ENCODE peak calls at places on chromosomes 16 and 17, in six cellular contexts. E is A549, Y is WTC11, F is endothelial cell of umbilical vein, L is K562, B is HepG2. O is an unnamed sample.

GRCh38 chr17:42456223-42457106 is 2.2 kb upstream of the ATP6V0A1 start:
- DNase-seq in E (no peak), Y (no peak), F (peak), L (peak), B (no peak), O (no peak)

GRCh38 chr16:57984443-57985203 is 13.7 kb upstream of the CNGB1 start:
- DNase-seq in E (peak), Y (peak), F (peak), L (peak), B (peak), O (peak)

GRCh38 chr17:64343071-64343774 is 47.4 kb downstream of the PECAM1 start:
- DNase-seq in E (no peak), Y (no peak), F (no peak), L (no peak), B (no peak), O (no peak)

GRCh38 chr16:88297178-88297720 is 85.5 kb upstream of the ZNF469 start:
- DNase-seq in E (no peak), Y (no peak), F (no peak), L (no peak), B (no peak), O (no peak)

GRCh38 chr17:38454528-38454927 is 26.3 kb downstream of the ARHGAP23 start:
- DNase-seq in E (peak), Y (no peak), F (peak), L (no peak), B (no peak), O (no peak)

GRCh38 chr16:74192281-74192680 is 104.3 kb upstream of the PSMD7 start:
- DNase-seq in E (no peak), Y (no peak), F (no peak), L (no peak), B (no peak), O (no peak)

GRCh38 chr16:87560428-87561199 is 41.7 kb upstream of the JPH3 start:
- DNase-seq in E (peak), Y (peak), F (no peak), L (peak), B (no peak), O (peak)

GRCh38 chr16:53768593-53768992 is 64.6 kb downstream of the FTO start:
- DNase-seq in E (peak), Y (no peak), F (no peak), L (no peak), B (no peak), O (no peak)

GRCh38 chr17:76982408-76983074 is 114.3 kb downstream of the MGAT5B start:
- DNase-seq in E (no peak), Y (no peak), F (no peak), L (no peak), B (no peak), O (no peak)

GRCh38 chr17:76612977-76613851 is 27.6 kb upstream of the ST6GALNAC2 start:
- DNase-seq in E (no peak), Y (peak), F (no peak), L (peak), B (peak), O (peak)

GRCh38 chr16:65202461-65202860 is 80.6 kb upstream of the CDH11 start:
- DNase-seq in E (no peak), Y (no peak), F (no peak), L (no peak), B (no peak), O (no peak)

GRCh38 chr17:22511431-22511830 is 819.1 kb downstream of the KCNJ18 start:
- DNase-seq in E (no peak), Y (no peak), F (no peak), L (no peak), B (no peak), O (no peak)

GRCh38 chr16:88628512-88628974 is 9.8 kb upstream of the IL17C start:
- DNase-seq in E (no peak), Y (peak), F (peak), L (peak), B (peak), O (peak)

GRCh38 chr16:50267151-50267631 is 840 bp downstream of the ADCY7 start:
- DNase-seq in E (no peak), Y (no peak), F (no peak), L (no peak), B (no peak), O (no peak)

GRCh38 chr17:66307257-66307656 is 4.8 kb downstream of the PRKCA start:
- DNase-seq in E (no peak), Y (no peak), F (no peak), L (no peak), B (no peak), O (no peak)

GRCh38 chr16:2148714-2149629 is 547 bp downstream of the RAB26 start:
- DNase-seq in E (peak), Y (no peak), F (no peak), L (peak), B (no peak), O (peak)

GRCh38 chr17:21756856-21757619 is 64.7 kb downstream of the KCNJ18 start:
- DNase-seq in E (no peak), Y (no peak), F (no peak), L (no peak), B (no peak), O (no peak)

DNA sequence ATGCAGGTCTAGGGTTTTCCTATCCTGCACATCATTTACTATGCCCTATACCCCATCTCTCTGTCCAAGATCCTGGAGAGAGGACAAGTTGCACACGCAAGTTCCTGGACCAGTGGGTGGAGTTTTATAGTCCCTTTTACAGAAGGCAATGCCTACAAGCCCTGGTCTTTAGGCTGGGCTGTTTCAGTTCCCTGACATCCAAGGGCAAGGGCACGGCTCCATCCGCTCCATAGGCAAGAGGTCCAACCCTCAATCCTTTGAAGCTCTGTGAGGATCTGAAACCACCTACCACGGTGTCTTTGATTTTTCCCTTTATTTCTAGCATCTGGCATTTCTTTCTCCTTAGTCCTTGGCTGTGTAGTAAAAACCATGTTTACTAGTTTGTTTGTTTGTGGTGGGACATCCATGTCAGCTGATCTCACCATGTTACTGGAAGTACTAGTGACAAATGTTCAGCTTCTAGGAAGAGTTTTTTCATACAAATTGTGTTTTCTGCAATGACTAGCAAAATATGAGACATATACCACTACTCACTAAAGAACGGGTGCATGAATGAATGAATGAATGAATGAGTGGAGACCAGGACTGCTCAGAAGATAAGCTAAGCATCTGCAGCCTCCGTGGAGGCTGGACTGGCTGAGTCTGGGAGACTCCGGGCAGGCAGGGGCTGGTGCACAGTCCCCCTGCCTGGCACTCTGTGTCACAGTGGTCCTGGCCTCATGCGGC is 359.4 kb downstream of the SLC39A11 start:
- DNase-seq in E (no peak), Y (no peak), F (no peak), L (no peak), B (no peak), O (no peak)
- TF ChIP-seq JUN in E (no peak), Y (no peak), F (no peak), L (no peak), B (no peak), O (no peak)

DNA sequence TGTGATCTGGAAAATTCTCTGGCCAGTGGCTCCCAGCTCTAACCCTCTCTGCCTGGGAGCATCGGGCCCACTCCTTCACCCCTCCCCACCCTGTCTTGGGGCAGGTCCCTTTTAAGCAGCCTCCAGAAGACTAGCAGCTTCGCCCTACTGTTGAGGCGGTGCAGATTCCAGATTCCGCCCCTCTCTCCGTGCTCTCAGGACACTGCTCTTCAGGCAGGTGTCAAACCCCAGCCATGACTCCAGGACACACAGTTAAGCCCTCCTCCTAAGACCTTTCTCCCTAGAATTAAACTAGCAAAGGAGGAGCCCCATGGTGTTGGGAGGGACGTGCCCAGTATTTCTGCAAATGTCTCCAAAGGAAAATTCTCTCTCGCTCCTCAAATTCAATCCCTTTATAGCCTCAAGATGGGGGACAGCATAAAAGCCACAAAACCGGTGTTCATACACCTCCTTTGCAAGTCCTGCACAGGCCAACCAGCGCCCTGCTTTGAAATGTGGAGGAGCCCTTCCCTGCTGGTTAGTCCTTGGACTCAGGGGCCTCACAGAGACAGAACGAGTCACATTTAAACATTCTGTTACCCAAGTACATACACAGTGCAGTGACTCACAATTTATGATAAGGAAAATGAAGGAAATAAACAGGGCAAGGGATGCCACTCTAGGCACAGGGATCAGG is 7.2 kb downstream of the LPO start:
- DNase-seq in E (no peak), Y (no peak), F (no peak), L (no peak), B (peak), O (no peak)
- TF ChIP-seq JUN in E (no peak), Y (no peak), F (no peak), L (no peak), B (no peak), O (no peak)

DNA sequence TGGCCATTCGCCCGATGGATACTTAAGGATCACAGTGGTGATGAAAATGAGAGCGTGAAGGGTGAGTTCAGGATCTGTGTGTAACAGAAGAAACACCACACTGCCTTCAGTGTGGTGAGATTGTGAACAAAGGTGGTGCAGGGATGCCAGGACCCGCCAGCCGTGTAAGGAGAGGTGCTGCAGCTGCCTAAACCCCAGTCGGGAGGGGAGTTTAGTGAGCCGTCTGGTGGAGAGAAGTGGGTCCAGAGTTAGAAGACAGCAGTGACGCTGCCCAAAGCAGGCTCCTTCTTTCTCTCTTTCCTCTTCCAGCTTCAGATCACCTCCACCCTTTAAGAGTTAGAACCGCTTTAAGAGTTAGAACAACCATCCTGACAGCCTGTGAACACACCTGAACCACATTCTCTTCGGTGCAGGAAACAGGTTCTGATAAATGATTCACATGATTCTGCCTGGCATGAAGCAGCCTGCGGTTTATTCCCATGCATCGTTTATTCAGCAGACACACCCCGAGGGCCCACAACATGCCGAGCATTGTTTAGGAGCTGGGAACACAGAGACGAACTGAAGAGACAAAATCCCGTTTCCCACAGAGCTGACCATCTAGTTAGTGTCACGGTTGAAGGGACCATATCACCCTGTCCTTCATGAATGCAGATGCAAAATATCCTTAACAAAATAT is 84.0 kb upstream of the DNAH17 start:
- DNase-seq in E (peak), Y (no peak), F (no peak), L (no peak), B (no peak), O (no peak)
- TF ChIP-seq JUN in E (no peak), Y (no peak), F (no peak), L (no peak), B (no peak), O (no peak)

GRCh38 chr17:15479697-15480096 is 12.3 kb upstream of the CDRT4 start:
- DNase-seq in E (no peak), Y (no peak), F (peak), L (no peak), B (peak), O (no peak)
- TF ChIP-seq JUN in E (no peak), Y (no peak), F (no peak), L (no peak), B (no peak), O (no peak)

DNA sequence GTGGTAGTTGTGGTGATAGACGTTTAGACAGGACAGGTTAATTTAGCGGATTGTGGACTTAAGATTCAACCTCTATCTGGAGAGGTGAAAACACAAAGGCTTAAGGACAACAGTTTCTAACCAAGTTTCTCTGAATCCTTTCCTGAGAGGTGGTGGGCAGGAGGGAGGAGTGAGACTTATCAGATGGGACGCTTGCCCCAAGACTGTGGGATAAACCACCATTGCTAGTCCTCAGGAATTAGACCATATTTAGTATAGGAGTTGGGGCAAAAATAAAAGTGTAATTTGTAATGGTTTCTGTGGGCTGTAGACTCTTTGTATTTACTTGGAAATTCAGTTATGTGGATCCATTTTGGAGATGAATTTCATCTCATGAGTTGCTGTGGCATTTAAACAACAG is 6.6 kb downstream of the PDP2 start:
- DNase-seq in E (no peak), Y (no peak), F (peak), L (no peak), B (no peak), O (no peak)
- TF ChIP-seq JUN in E (no peak), Y (no peak), F (no peak), L (no peak), B (no peak), O (no peak)

GRCh38 chr17:67401598-67402504 is 24.8 kb downstream of the PITPNC1 start:
- DNase-seq in E (no peak), Y (no peak), F (no peak), L (no peak), B (no peak), O (no peak)

GRCh38 chr17:67400193-67400592 is 23.1 kb downstream of the PITPNC1 start:
- DNase-seq in E (no peak), Y (no peak), F (peak), L (no peak), B (no peak), O (no peak)

GRCh38 chr17:67399676-67400075 is 22.6 kb downstream of the PITPNC1 start:
- DNase-seq in E (no peak), Y (no peak), F (no peak), L (no peak), B (no peak), O (no peak)

GRCh38 chr17:67403065-67403464 is 26.0 kb downstream of the PITPNC1 start:
- DNase-seq in E (no peak), Y (no peak), F (no peak), L (no peak), B (no peak), O (no peak)

GRCh38 chr17:67401106-67401505 is 24.0 kb downstream of the PITPNC1 start:
- DNase-seq in E (no peak), Y (no peak), F (no peak), L (no peak), B (no peak), O (no peak)
- TF ChIP-seq JUN in E (no peak), Y (no peak), F (no peak), L (no peak), B (no peak), O (no peak)

GRCh38 chr16:84341533-84342295 is 26.6 kb upstream of the ATP2C2 start:
- DNase-seq in E (no peak), Y (no peak), F (no peak), L (no peak), B (no peak), O (no peak)

GRCh38 chr16:84339316-84339715 is 29.0 kb upstream of the ATP2C2 start:
- DNase-seq in E (no peak), Y (no peak), F (no peak), L (no peak), B (no peak), O (no peak)

GRCh38 chr16:84344781-84345180 is 23.6 kb upstream of the ATP2C2 start:
- DNase-seq in E (no peak), Y (no peak), F (no peak), L (no peak), B (no peak), O (no peak)

GRCh38 chr16:84339766-84340165 is 28.6 kb upstream of the ATP2C2 start:
- DNase-seq in E (no peak), Y (no peak), F (no peak), L (no peak), B (no peak), O (no peak)

GRCh38 chr16:84340305-84341040 is 27.9 kb upstream of the ATP2C2 start:
- DNase-seq in E (peak), Y (no peak), F (no peak), L (no peak), B (no peak), O (no peak)
- TF ChIP-seq JUN in E (no peak), Y (no peak), F (no peak), L (no peak), B (no peak), O (no peak)

GRCh38 chr16:61074324-61074723 is 961.9 kb downstream of the CDH8 start:
- DNase-seq in E (no peak), Y (no peak), F (no peak), L (no peak), B (no peak), O (no peak)
- TF ChIP-seq JUN in E (no peak), Y (no peak), F (no peak), L (no peak), B (no peak), O (no peak)

GRCh38 chr17:80878876-80879722 is 112.5 kb upstream of the CHMP6 start:
- DNase-seq in E (no peak), Y (peak), F (no peak), L (no peak), B (no peak), O (no peak)

GRCh38 chr17:80877829-80878303 is 113.8 kb upstream of the CHMP6 start:
- DNase-seq in E (no peak), Y (no peak), F (no peak), L (no peak), B (no peak), O (no peak)

GRCh38 chr17:80874866-80875445 is 116.7 kb upstream of the CHMP6 start:
- DNase-seq in E (no peak), Y (peak), F (no peak), L (no peak), B (no peak), O (no peak)

GRCh38 chr17:80879723-80880649 is 111.7 kb upstream of the CHMP6 start:
- DNase-seq in E (no peak), Y (no peak), F (no peak), L (no peak), B (no peak), O (no peak)

DNA sequence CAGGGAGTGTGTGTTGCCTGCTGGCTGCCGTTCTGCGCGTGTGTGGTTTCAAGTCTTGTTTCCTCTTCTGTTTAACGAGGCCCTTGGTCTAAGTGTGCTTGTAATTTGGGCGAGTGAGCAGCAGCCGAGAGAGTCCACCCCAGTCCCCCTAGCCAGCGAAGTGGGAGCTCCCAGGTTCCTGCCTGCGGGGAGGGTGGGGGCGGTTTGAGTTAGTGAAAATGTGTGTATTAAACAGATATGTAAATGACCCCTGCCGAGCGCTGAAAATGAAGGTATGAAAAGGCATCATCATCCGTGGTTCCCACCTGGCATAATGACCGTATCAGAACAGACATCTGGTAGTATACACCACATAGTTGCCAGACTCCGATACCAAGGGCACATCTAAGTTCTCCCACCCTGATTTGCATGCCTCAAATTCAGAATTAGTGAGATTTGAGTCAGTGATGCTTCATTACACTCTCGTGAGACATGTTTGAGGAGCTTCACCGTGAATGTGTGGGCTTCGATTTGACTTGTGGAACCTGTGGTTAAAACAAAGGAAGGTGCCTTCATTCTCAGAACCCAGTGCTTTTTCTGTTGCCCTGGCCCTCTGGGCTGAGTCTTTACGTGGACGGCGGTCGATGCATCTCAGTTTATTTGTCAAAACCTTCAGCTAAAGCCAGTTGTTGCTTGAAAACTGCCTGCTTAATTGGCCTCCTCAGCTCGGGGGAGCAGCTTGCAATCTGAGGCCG is 114.4 kb upstream of the CHMP6 start:
- DNase-seq in E (no peak), Y (peak), F (no peak), L (no peak), B (no peak), O (no peak)
- TF ChIP-seq JUN in E (no peak), Y (no peak), F (no peak), L (no peak), B (no peak), O (no peak)

GRCh38 chr16:85860413-85861094 is 38.4 kb upstream of the IRF8 start:
- DNase-seq in E (no peak), Y (no peak), F (no peak), L (no peak), B (no peak), O (no peak)

GRCh38 chr16:85859818-85860125 is 39.2 kb upstream of the IRF8 start:
- DNase-seq in E (no peak), Y (no peak), F (no peak), L (no peak), B (no peak), O (no peak)

GRCh38 chr16:85858984-85859817 is 39.8 kb upstream of the IRF8 start:
- DNase-seq in E (no peak), Y (no peak), F (no peak), L (no peak), B (no peak), O (no peak)

GRCh38 chr16:85862476-85863383 is 36.2 kb upstream of the IRF8 start:
- DNase-seq in E (no peak), Y (no peak), F (no peak), L (no peak), B (no peak), O (no peak)

GRCh38 chr16:85861095-85861825 is 37.7 kb upstream of the IRF8 start:
- DNase-seq in E (no peak), Y (no peak), F (no peak), L (no peak), B (no peak), O (no peak)
- TF ChIP-seq JUN in E (no peak), Y (no peak), F (no peak), L (no peak), B (no peak), O (no peak)

O was measured in H1.